ENCODE peak calls at places on chromosomes 3 and 15, in four cellular contexts. One of them, this sample, is unnamed.

GRCh38 chr3:177523991-177524438 is 326.7 kb upstream of the TBL1XR1 start:
- DNase-seq in neuronal stem cell: no peak
- DNase-seq in left ventricle myocardium inferior: no peak
- DNase-seq in SK-N-SH: no peak
- DNase-seq in this sample: no peak

GRCh38 chr3:21734746-21735145 is 16.3 kb downstream of the ZNF385D start:
- DNase-seq in neuronal stem cell: no peak
- DNase-seq in left ventricle myocardium inferior: no peak
- DNase-seq in SK-N-SH: no peak
- DNase-seq in this sample: no peak

GRCh38 chr15:98690272-98690671 is 41.9 kb downstream of the IGF1R start:
- DNase-seq in neuronal stem cell: no peak
- DNase-seq in left ventricle myocardium inferior: no peak
- DNase-seq in SK-N-SH: no peak
- DNase-seq in this sample: no peak

GRCh38 chr15:71444866-71445590 is 329.8 kb downstream of the THSD4 start:
- DNase-seq in neuronal stem cell: no peak
- DNase-seq in left ventricle myocardium inferior: no peak
- DNase-seq in SK-N-SH: no peak
- DNase-seq in this sample: no peak

GRCh38 chr3:18351823-18352744 is 73.1 kb downstream of the SATB1 start:
- DNase-seq in neuronal stem cell: no peak
- DNase-seq in left ventricle myocardium inferior: no peak
- DNase-seq in SK-N-SH: peak; percentile 15
- DNase-seq in this sample: no peak

GRCh38 chr3:182668974-182669373 is 124.3 kb upstream of the ATP11B start:
- DNase-seq in neuronal stem cell: no peak
- DNase-seq in left ventricle myocardium inferior: no peak
- DNase-seq in SK-N-SH: no peak
- DNase-seq in this sample: no peak

GRCh38 chr3:130626021-130626420 is 109.0 kb downstream of the COL6A6 start:
- DNase-seq in neuronal stem cell: no peak
- DNase-seq in left ventricle myocardium inferior: no peak
- DNase-seq in SK-N-SH: no peak
- DNase-seq in this sample: no peak

GRCh38 chr15:23823508-23823907 is 136.4 kb upstream of the NDN start:
- DNase-seq in neuronal stem cell: no peak
- DNase-seq in left ventricle myocardium inferior: no peak
- DNase-seq in SK-N-SH: no peak
- DNase-seq in this sample: no peak

GRCh38 chr3:62007036-62007435 is 366.3 kb downstream of the FEZF2 start:
- DNase-seq in neuronal stem cell: no peak
- DNase-seq in left ventricle myocardium inferior: no peak
- DNase-seq in SK-N-SH: no peak
- DNase-seq in this sample: no peak

GRCh38 chr3:142353571-142353970 is 94.3 kb downstream of the XRN1 start:
- DNase-seq in neuronal stem cell: no peak
- DNase-seq in left ventricle myocardium inferior: no peak
- DNase-seq in SK-N-SH: no peak
- DNase-seq in this sample: no peak

GRCh38 chr3:79085166-79085565 is 682.6 kb downstream of the ROBO1 start:
- DNase-seq in neuronal stem cell: no peak
- DNase-seq in left ventricle myocardium inferior: no peak
- DNase-seq in SK-N-SH: no peak
- DNase-seq in this sample: no peak

GRCh38 chr3:193782747-193783146 is 189.7 kb downstream of the OPA1 start:
- DNase-seq in neuronal stem cell: no peak
- DNase-seq in left ventricle myocardium inferior: no peak
- DNase-seq in SK-N-SH: no peak
- DNase-seq in this sample: no peak

GRCh38 chr15:23686466-23687142 is 501 bp downstream of the NDN start:
- DNase-seq in neuronal stem cell: no peak
- DNase-seq in left ventricle myocardium inferior: no peak
- DNase-seq in SK-N-SH: no peak
- DNase-seq in this sample: no peak

GRCh38 chr3:195397524-195397923 is 45.3 kb downstream of the ACAP2 start:
- DNase-seq in neuronal stem cell: no peak
- DNase-seq in left ventricle myocardium inferior: no peak
- DNase-seq in SK-N-SH: no peak
- DNase-seq in this sample: no peak

GRCh38 chr3:195394024-195394423 is 48.8 kb downstream of the ACAP2 start:
- DNase-seq in neuronal stem cell: no peak
- DNase-seq in left ventricle myocardium inferior: no peak
- DNase-seq in SK-N-SH: no peak
- DNase-seq in this sample: no peak

GRCh38 chr3:195395208-195395816 is 47.5 kb downstream of the ACAP2 start:
- DNase-seq in neuronal stem cell: no peak
- DNase-seq in left ventricle myocardium inferior: no peak
- DNase-seq in SK-N-SH: no peak
- DNase-seq in this sample: no peak

GRCh38 chr3:195394700-195395099 is 48.1 kb downstream of the ACAP2 start:
- DNase-seq in neuronal stem cell: no peak
- DNase-seq in left ventricle myocardium inferior: no peak
- DNase-seq in SK-N-SH: no peak
- DNase-seq in this sample: no peak
- H3K4me1 ChIP-seq in neuronal stem cell: no peaks in the 10 kb centered on the region
- H3K4me1 ChIP-seq in left ventricle myocardium inferior: peaks cover 40% of the 10 kb centered on the region
- H3K4me1 ChIP-seq in SK-N-SH: no peaks in the 10 kb centered on the region
- H3K4me1 ChIP-seq in this sample: peaks cover 13% of the 10 kb centered on the region

GRCh38 chr3:16848007-16848406 is 36.7 kb upstream of the PLCL2 start:
- DNase-seq in neuronal stem cell: no peak
- DNase-seq in left ventricle myocardium inferior: no peak
- DNase-seq in SK-N-SH: no peak
- DNase-seq in this sample: no peak
- H3K4me1 ChIP-seq in neuronal stem cell: peaks cover 5% of the 10 kb centered on the region
- H3K4me1 ChIP-seq in left ventricle myocardium inferior: peaks cover 12% of the 10 kb centered on the region
- H3K4me1 ChIP-seq in SK-N-SH: no peaks in the 10 kb centered on the region
- H3K4me1 ChIP-seq in this sample: peaks cover 9% of the 10 kb centered on the region

GRCh38 chr3:152301745-152302181 is 33.0 kb downstream of the MBNL1 start:
- DNase-seq in neuronal stem cell: no peak
- DNase-seq in left ventricle myocardium inferior: no peak
- DNase-seq in SK-N-SH: no peak
- DNase-seq in this sample: no peak

GRCh38 chr3:152304160-152304559 is 35.4 kb downstream of the MBNL1 start:
- DNase-seq in neuronal stem cell: no peak
- DNase-seq in left ventricle myocardium inferior: no peak
- DNase-seq in SK-N-SH: no peak
- DNase-seq in this sample: no peak

GRCh38 chr3:152300029-152300764 is 31.5 kb downstream of the MBNL1 start:
- DNase-seq in neuronal stem cell: no peak
- DNase-seq in left ventricle myocardium inferior: no peak
- DNase-seq in SK-N-SH: no peak
- DNase-seq in this sample: no peak

GRCh38 chr3:152305075-152305474 is 36.3 kb downstream of the MBNL1 start:
- DNase-seq in neuronal stem cell: no peak
- DNase-seq in left ventricle myocardium inferior: no peak
- DNase-seq in SK-N-SH: no peak
- DNase-seq in this sample: no peak

GRCh38 chr3:152302521-152303021 is 33.8 kb downstream of the MBNL1 start:
- DNase-seq in neuronal stem cell: no peak
- DNase-seq in left ventricle myocardium inferior: peak; percentile 54
- DNase-seq in SK-N-SH: no peak
- DNase-seq in this sample: peak; percentile 72
- H3K4me1 ChIP-seq in neuronal stem cell: peaks cover 16% of the 10 kb centered on the region
- H3K4me1 ChIP-seq in left ventricle myocardium inferior: peaks cover 100% of the 10 kb centered on the region
- H3K4me1 ChIP-seq in SK-N-SH: peaks cover 50% of the 10 kb centered on the region
- H3K4me1 ChIP-seq in this sample: peaks cover 91% of the 10 kb centered on the region

GRCh38 chr15:44668925-44669324 is 5.5 kb upstream of the SPG11 start:
- DNase-seq in neuronal stem cell: no peak
- DNase-seq in left ventricle myocardium inferior: no peak
- DNase-seq in SK-N-SH: no peak
- DNase-seq in this sample: no peak
- H3K4me1 ChIP-seq in neuronal stem cell: peaks cover under 1% of the 10 kb centered on the region
- H3K4me1 ChIP-seq in left ventricle myocardium inferior: peaks cover 16% of the 10 kb centered on the region
- H3K4me1 ChIP-seq in SK-N-SH: no peaks in the 10 kb centered on the region
- H3K4me1 ChIP-seq in this sample: peaks cover 4% of the 10 kb centered on the region

DNA sequence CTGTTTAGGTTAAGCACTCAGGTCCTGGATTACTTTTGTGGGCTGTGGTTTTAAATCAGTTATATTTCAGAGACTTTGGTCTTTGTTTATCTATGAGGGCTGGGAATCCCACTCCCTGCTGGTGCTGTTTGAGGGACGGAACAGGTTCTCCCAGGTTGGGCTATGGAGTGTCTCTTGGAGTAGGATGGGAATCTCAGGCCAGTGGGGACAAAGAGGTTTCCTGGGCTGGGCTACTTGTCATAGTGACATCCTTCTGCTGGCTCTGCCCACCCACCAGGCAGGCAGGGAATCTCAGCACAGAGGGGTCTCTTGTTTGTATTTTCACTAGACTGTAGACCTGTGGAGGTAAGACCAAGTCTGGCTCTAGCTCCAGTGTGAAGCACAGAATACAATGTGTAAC is 47.2 kb upstream of the UBE3A start:
- DNase-seq in neuronal stem cell: no peak
- DNase-seq in left ventricle myocardium inferior: no peak
- DNase-seq in SK-N-SH: no peak
- DNase-seq in this sample: no peak
- H3K4me1 ChIP-seq in neuronal stem cell: peaks cover 4% of the 10 kb centered on the region
- H3K4me1 ChIP-seq in left ventricle myocardium inferior: no peaks in the 10 kb centered on the region
- H3K4me1 ChIP-seq in SK-N-SH: no peaks in the 10 kb centered on the region
- H3K4me1 ChIP-seq in this sample: no peaks in the 10 kb centered on the region